ENCODE peak calls at places on chromosomes 6 and 20, in ten cellular contexts. R is AG09319, K is tibial artery, B is fibroblast of lung, P is tibial nerve, G is IMR-90, D is nephron progenitor cell, O is chondrocyte, X is H9, Y is foreskin keratinocyte. W is an unnamed sample.

GRCh38 chr6:139037490-139037889 is 8.9 kb downstream of the ABRACL start:
- DNase-seq in R (no peak), K (no peak), B (peak; percentile 49), P (no peak), G (peak; percentile 79), D (no peak), O (no peak), X (no peak), Y (no peak), W (no peak)

GRCh38 chr20:44068311-44068710 is 118.7 kb downstream of the JPH2 start:
- DNase-seq in R (no peak), K (peak; percentile 49), B (no peak), P (no peak), G (no peak), D (no peak), O (no peak), X (no peak), Y (no peak), W (peak; percentile 48)

GRCh38 chr6:168631589-168631988 is 190.6 kb downstream of the SMOC2 start:
- DNase-seq in R (no peak), K (no peak), B (no peak), P (no peak), G (no peak), D (no peak), O (no peak), X (no peak), Y (no peak), W (no peak)

GRCh38 chr6:138372711-138373463 is 4.8 kb upstream of the SMIM28 start:
- DNase-seq in R (no peak), K (no peak), B (no peak), P (no peak), G (no peak), D (no peak), O (no peak), X (no peak), Y (peak; percentile 35), W (no peak)

GRCh38 chr6:134678436-134678889 is 271.4 kb downstream of the ALDH8A1 start:
- DNase-seq in R (no peak), K (no peak), B (peak; percentile 84), P (no peak), G (peak; percentile 79), D (no peak), O (no peak), X (no peak), Y (no peak), W (no peak)

GRCh38 chr20:58251348-58251978 is 23.0 kb upstream of the ANKRD60 start:
- DNase-seq in R (no peak), K (no peak), B (no peak), P (no peak), G (no peak), D (no peak), O (no peak), X (no peak), Y (no peak), W (no peak)

GRCh38 chr6:48080227-48081009 is 30.6 kb downstream of the PTCHD4 start:
- DNase-seq in R (no peak), K (no peak), B (peak; percentile 27), P (no peak), G (no peak), D (no peak), O (no peak), X (no peak), Y (no peak), W (no peak)

GRCh38 chr6:116012966-116013365 is 47.7 kb downstream of the FRK start:
- DNase-seq in R (no peak), K (no peak), B (no peak), P (no peak), G (peak; percentile 25), D (no peak), O (no peak), X (no peak), Y (peak; percentile 67), W (no peak)

GRCh38 chr6:105851181-105851580 is 235.0 kb upstream of the PRDM1 start:
- DNase-seq in R (peak; percentile 68), K (no peak), B (peak; percentile 79), P (no peak), G (peak; percentile 51), D (no peak), O (no peak), X (peak; percentile 58), Y (no peak), W (no peak)

GRCh38 chr6:130211697-130212096 is 11.1 kb downstream of the SAMD3 start:
- DNase-seq in R (no peak), K (no peak), B (no peak), P (no peak), G (no peak), D (no peak), O (no peak), X (no peak), Y (no peak), W (no peak)

GRCh38 chr6:165401092-165401491 is 91.7 kb upstream of the C6orf118 start:
- DNase-seq in R (no peak), K (no peak), B (no peak), P (no peak), G (no peak), D (no peak), O (no peak), X (no peak), Y (no peak), W (no peak)

GRCh38 chr20:23669866-23670265 is 19.0 kb downstream of the CST4 start:
- DNase-seq in R (no peak), K (no peak), B (no peak), P (no peak), G (no peak), D (no peak), O (no peak), X (no peak), Y (no peak), W (no peak)

GRCh38 chr20:23666698-23667097 is 22.1 kb downstream of the CST4 start:
- DNase-seq in R (no peak), K (no peak), B (no peak), P (no peak), G (no peak), D (no peak), O (no peak), X (no peak), Y (no peak), W (no peak)

GRCh38 chr20:23669327-23669726 is 19.5 kb downstream of the CST4 start:
- DNase-seq in R (no peak), K (no peak), B (no peak), P (no peak), G (no peak), D (no peak), O (no peak), X (no peak), Y (no peak), W (no peak)

GRCh38 chr20:23667666-23668065 is 21.2 kb downstream of the CST4 start:
- DNase-seq in R (no peak), K (no peak), B (no peak), P (no peak), G (no peak), D (no peak), O (no peak), X (no peak), Y (no peak), W (no peak)

DNA sequence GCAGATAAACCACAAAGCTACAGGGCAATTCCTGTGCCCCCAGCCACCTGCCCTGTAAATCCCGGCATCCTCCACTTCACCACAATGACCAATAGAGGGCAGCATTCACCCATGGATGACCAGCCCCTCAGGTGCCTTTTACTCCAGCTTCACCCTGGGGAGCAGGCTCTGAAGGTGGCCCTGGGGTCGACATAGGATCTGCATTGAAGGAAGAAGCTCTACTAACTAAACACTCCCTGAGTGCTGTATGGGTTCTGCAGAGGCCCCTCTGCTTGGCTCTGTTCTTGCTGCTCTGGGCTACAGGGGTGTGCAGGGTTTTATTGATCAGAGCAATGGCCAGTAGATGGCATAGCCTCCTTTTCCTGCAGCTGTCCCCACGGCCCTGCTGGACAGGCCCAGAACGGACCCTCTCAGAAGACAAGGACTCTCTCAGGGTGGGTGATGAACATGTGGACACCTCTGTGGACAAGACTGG is 20.3 kb downstream of the CST4 start:
- DNase-seq in R (no peak), K (no peak), B (peak; percentile 60), P (peak; percentile 49), G (peak; percentile 50), D (peak; percentile 69), O (no peak), X (peak; percentile 76), Y (peak; percentile 40), W (no peak)
- TF ChIP-seq CTCF in R (peak; percentile 77), K (peak; percentile 69), B (peak; percentile 87), P (peak; percentile 85), G (peak; percentile 80), D (peak; percentile 89), O (peak; percentile 88), X (peak; percentile 95), Y (peak; percentile 80), W (peak; percentile 83)

DNA sequence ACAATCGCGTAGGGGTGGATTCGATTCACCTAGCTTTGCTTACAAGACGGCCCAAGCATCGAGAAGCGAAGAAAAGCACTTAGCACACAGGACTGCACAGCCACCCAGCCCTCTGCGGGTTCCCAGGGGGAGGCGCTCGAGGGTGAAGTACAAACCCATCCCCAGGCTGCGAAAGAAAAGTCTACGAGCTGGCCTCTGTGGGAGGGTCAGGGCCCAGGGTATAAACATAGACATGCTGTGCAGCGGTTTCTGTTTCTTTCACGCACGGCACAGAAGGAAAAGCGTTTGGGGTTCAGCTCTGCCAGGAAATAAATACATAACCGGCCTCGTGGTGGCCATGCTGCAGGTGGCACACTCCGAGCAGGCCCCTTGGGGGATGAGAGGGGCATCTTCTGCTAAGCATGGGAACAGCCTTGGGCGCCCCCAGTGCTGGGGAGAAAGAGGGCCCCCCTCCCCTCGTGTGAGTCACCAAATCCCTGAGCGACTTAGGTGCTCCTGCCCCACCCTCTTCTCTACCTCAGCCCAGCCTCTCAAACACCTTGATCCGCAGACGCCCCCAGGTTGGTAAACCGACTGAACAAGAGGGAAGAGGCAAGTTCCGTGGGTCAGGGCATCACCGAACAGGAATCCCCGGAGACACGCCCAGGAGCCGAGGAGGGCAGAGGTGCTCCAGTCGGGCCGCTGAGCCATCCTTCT is 91.6 kb upstream of the RIPOR2 start:
- DNase-seq in R (no peak), K (no peak), B (no peak), P (no peak), G (no peak), D (no peak), O (no peak), X (peak; percentile 69), Y (no peak), W (no peak)
- TF ChIP-seq CTCF in R (no peak), K (no peak), B (no peak), P (no peak), G (no peak), D (no peak), O (no peak), X (peak; percentile 43), Y (no peak), W (no peak)

GRCh38 chr6:131831886-131832285 is 24.1 kb downstream of the ENPP1 start:
- DNase-seq in R (no peak), K (no peak), B (peak; percentile 58), P (no peak), G (no peak), D (no peak), O (no peak), X (no peak), Y (no peak), W (no peak)
- TF ChIP-seq CTCF in R (no peak), K (no peak), B (no peak), P (no peak), G (no peak), D (no peak), O (no peak), X (no peak), Y (no peak), W (no peak)

DNA sequence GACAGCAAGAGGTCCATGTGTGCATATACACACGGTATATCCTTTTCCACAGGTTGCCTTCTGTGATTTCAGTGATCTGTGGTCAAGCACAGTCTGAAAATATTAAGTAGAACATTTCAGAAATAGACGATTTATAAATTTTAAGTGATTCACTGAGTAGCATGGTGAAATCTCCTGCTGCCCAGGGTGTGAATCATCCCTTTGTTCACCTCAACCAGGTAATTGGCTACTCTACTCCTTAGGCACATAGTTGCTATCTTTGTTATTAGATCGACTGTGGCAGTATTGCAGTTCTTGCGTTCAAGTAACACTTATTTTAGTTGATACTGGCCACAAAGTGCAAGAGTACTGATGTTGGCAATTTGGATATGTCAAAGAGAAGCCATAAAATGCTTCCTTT is 1421.7 kb downstream of the GRIK2 start:
- DNase-seq in R (no peak), K (no peak), B (no peak), P (no peak), G (no peak), D (no peak), O (no peak), X (no peak), Y (peak; percentile 3), W (no peak)
- TF ChIP-seq CTCF in R (no peak), K (no peak), B (no peak), P (no peak), G (no peak), D (no peak), O (no peak), X (no peak), Y (no peak), W (no peak)